ENCODE peak calls at places on chromosome 21, in ten cellular contexts. Q is suprapubic skin, D is heart left ventricle, H is vagina, A is transverse colon, Z is esophagus squamous epithelium, N is body of pancreas, C is Peyer's patch, T is H1, I is esophagus muscularis mucosa. K is an unnamed sample.

GRCh38 chr21:42534361-42534900 is 20.8 kb downstream of the SLC37A1 start:
- DNase-seq in N (peak), Q (peak), I (no peak), A (peak), C (peak), Z (no peak), H (no peak), D (peak), T (no peak), K (no peak)

GRCh38 chr21:37061926-37062591 is 10.8 kb downstream of the PIGP start:
- DNase-seq in C (no peak), I (no peak), H (no peak), A (no peak), Q (no peak), T (no peak), N (no peak), Z (no peak), D (no peak), K (no peak)

GRCh38 chr21:20010691-20011200 is 987.5 kb upstream of the NCAM2 start:
- DNase-seq in T (no peak), N (no peak), I (no peak), Q (no peak), H (no peak), C (no peak), A (no peak), D (no peak), Z (no peak), K (no peak)

GRCh38 chr21:33865996-33866575 is 49.5 kb downstream of the ATP5PO start:
- DNase-seq in C (no peak), H (no peak), N (no peak), Q (no peak), I (no peak), D (no peak), A (no peak), T (no peak), Z (no peak), K (no peak)

GRCh38 chr21:17514124-17514481 is 1.3 kb downstream of the CXADR start:
- DNase-seq in H (no peak), I (no peak), D (no peak), T (peak), N (no peak), A (no peak), Q (no peak), C (no peak), Z (no peak), K (no peak)

GRCh38 chr21:32469628-32470027 is 57.1 kb downstream of the EVA1C start:
- DNase-seq in Q (no peak), C (no peak), D (no peak), Z (no peak), I (no peak), A (no peak), N (no peak), T (no peak), H (no peak), K (no peak)

GRCh38 chr21:34187935-34188334 is 114.6 kb downstream of the MRPS6 start:
- DNase-seq in N (peak), A (no peak), I (no peak), Z (no peak), D (peak), C (no peak), Q (no peak), T (no peak), H (no peak), K (no peak)

GRCh38 chr21:32359719-32360260 is 33.0 kb downstream of the URB1 start:
- DNase-seq in C (no peak), D (no peak), N (peak), Q (peak), A (no peak), Z (no peak), H (no peak), I (no peak), T (no peak), K (peak)

GRCh38 chr21:36104306-36105300 is 30.3 kb upstream of the CBR3 start:
- DNase-seq in I (no peak), N (peak), A (peak), H (no peak), T (peak), C (peak), D (peak), Z (no peak), Q (no peak), K (peak)

GRCh38 chr21:46636181-46636512 is 673 bp downstream of the PRMT2 start:
- DNase-seq in T (no peak), H (no peak), D (no peak), I (no peak), A (no peak), Z (no peak), C (no peak), Q (no peak), N (no peak), K (no peak)

GRCh38 chr21:42381347-42381984 is 14.4 kb downstream of the TMPRSS3 start:
- DNase-seq in C (no peak), A (peak), H (no peak), I (no peak), T (no peak), Z (no peak), N (peak), D (no peak), Q (no peak), K (peak)

GRCh38 chr21:41369105-41369914 is 7.5 kb downstream of the MX2 start:
- DNase-seq in Q (peak), T (no peak), C (peak), Z (no peak), N (peak), I (no peak), D (peak), A (no peak), H (no peak), K (peak)

GRCh38 chr21:32889596-32889995 is 118.0 kb upstream of the PAXBP1 start:
- DNase-seq in Z (no peak), N (no peak), I (no peak), D (no peak), C (no peak), H (no peak), Q (no peak), A (no peak), T (no peak), K (no peak)

GRCh38 chr21:31220567-31220966 is 123.5 kb downstream of the TIAM1 start:
- DNase-seq in T (no peak), A (no peak), D (no peak), H (no peak), I (no peak), C (no peak), Z (no peak), Q (no peak), N (no peak), K (peak)

GRCh38 chr21:33268736-33269441 is 2.7 kb downstream of the IL10RB start:
- DNase-seq in D (no peak), H (no peak), Z (no peak), T (no peak), N (peak), C (peak), Q (no peak), I (no peak), A (peak), K (no peak)

GRCh38 chr21:14675774-14676530 is 129.8 kb upstream of the SAMSN1 start:
- DNase-seq in I (no peak), T (no peak), H (no peak), A (no peak), D (no peak), Q (no peak), N (peak), C (peak), Z (no peak), K (peak)
- TF ChIP-seq POLR2A in I (no peak), T (no peak), H (no peak), A (no peak), D (no peak), Q (no peak), N (no peak), C (no peak), Z (peak), K (no peak)

GRCh38 chr21:38924954-38925353 is 119.2 kb downstream of the ETS2 start:
- DNase-seq in C (no peak), I (no peak), N (no peak), D (no peak), Z (no peak), A (no peak), H (no peak), T (no peak), Q (no peak), K (no peak)

GRCh38 chr21:38927776-38928175 is 122.0 kb downstream of the ETS2 start:
- DNase-seq in Z (no peak), I (no peak), N (no peak), H (no peak), T (no peak), A (no peak), Q (no peak), C (no peak), D (no peak), K (no peak)

GRCh38 chr21:38929137-38929536 is 123.4 kb downstream of the ETS2 start:
- DNase-seq in Q (no peak), D (no peak), H (no peak), A (no peak), N (no peak), I (no peak), C (no peak), T (no peak), Z (no peak), K (no peak)

GRCh38 chr21:38922474-38922873 is 116.7 kb downstream of the ETS2 start:
- DNase-seq in C (no peak), T (no peak), Q (no peak), N (no peak), D (no peak), A (no peak), I (no peak), H (no peak), Z (no peak), K (no peak)

DNA sequence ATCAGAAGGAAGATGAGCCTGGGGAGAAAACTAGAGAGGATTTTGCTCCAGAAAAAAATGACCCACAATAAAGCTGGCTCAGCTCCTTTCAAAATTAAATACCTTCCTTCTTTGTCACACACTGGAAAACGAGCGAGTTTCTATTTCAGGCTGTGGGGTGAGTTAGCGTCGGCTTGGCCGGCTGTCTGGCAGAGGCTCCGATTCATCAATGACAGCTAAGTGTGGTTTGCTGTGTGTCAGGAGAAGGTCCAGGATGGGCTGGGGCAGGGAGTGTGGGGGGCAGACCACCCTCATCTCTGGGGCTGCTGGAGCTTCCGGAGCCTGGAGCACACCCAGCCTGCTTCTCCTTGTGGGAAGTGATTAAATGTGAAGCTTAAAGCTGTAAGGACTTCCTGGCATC is 120.2 kb downstream of the ETS2 start:
- DNase-seq in Q (no peak), A (peak), T (no peak), D (peak), C (no peak), H (no peak), N (peak), Z (no peak), I (peak), K (peak)
- H3K27ac ChIP-seq in Q (peak), A (peak), T (no peak), D (peak), C (peak), H (peak), N (no peak), Z (peak), I (peak), K (peak)

GRCh38 chr21:30193201-30193600 is 22.7 kb downstream of the CLDN8 start:
- DNase-seq in Q (no peak), C (no peak), A (no peak), H (no peak), D (no peak), I (no peak), Z (no peak), N (no peak), T (no peak), K (no peak)
- TF ChIP-seq POLR2A in Q (no peak), C (no peak), A (no peak), H (no peak), D (no peak), I (no peak), Z (no peak), N (no peak), T (no peak), K (no peak)

GRCh38 chr21:16422702-16423101 is 692.9 kb downstream of the USP25 start:
- DNase-seq in I (no peak), H (no peak), Z (no peak), A (no peak), D (no peak), C (no peak), T (no peak), N (no peak), Q (no peak), K (peak)
- H3K27ac ChIP-seq in I (no peak), H (peak), Z (peak), A (no peak), D (peak), C (no peak), T (no peak), N (no peak), Q (peak), K (peak)

GRCh38 chr21:45409466-45410150 is 4.6 kb downstream of the COL18A1 start:
- DNase-seq in Z (no peak), I (no peak), D (no peak), A (no peak), H (no peak), C (no peak), N (peak), Q (no peak), T (no peak), K (no peak)
- TF ChIP-seq POLR2A in Z (no peak), I (no peak), D (no peak), A (no peak), H (no peak), C (no peak), N (no peak), Q (no peak), T (no peak), K (no peak)

GRCh38 chr21:29144736-29145353 is 14.4 kb downstream of the MAP3K7CL start:
- DNase-seq in Q (no peak), C (no peak), T (no peak), N (no peak), I (no peak), A (no peak), D (no peak), Z (no peak), H (no peak), K (no peak)
- H3K27ac ChIP-seq in Q (peak), C (no peak), T (no peak), N (no peak), I (peak), A (peak), D (peak), Z (peak), H (peak), K (peak)

DNA sequence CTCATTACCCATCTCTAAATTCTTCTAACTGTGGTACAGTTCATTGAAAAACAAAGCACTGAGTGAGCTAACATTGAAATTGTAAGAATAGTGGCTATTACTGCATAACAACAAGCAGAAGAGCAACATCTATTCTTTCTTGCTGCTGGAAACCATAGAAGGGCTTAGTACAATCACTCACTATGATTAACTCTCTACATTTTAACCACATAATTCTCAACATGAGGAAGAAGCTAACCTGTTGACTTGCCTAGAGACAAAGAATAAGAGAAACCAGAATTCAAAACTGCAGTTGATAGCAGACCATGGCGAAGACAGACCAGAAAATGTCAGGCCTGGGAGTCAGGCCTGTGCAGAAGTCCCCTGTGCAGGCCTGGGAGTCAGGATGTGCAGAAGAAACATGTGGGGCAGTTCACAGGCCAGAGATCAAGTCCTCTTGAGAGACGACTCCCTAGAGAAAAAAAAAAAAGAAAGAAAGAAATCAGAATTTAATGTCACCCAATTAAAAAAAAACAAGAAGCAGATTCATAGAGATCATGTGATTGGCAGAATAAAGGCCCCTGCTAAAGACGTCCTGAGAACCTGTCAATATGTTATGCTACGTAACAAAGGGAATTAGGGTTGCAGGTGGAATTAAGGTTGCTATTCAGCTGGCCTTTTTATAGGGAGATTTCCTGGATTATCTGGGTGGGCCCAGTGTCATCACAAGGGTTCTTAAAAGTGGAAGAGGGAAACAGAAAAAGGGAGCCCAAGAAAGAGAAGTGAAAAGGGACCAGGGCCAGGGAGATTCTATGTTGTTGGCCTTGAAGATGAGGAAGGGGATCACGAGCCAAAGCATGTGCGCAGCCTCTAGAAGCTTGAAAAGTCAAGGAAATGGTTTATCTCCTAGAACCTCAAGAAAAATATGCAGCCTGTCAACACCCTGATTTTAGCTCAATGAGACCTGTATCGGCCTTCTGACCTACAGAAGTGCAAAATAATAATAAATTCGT is 94.9 kb downstream of the MRPL39 start:
- DNase-seq in H (no peak), Z (no peak), A (no peak), C (no peak), Q (no peak), T (no peak), I (no peak), N (no peak), D (no peak), K (peak)
- TF ChIP-seq POLR2A in H (no peak), Z (no peak), A (no peak), C (no peak), Q (no peak), T (no peak), I (no peak), N (no peak), D (no peak), K (no peak)

GRCh38 chr21:40153351-40153750 is 286.1 kb downstream of the PCP4 start:
- DNase-seq in H (no peak), C (no peak), N (no peak), I (no peak), Z (no peak), D (no peak), A (no peak), Q (no peak), T (no peak), K (no peak)
- H3K27ac ChIP-seq in H (no peak), C (no peak), N (no peak), I (no peak), Z (no peak), D (no peak), A (no peak), Q (no peak), T (no peak), K (no peak)